ENCODE peak calls at places on chromosomes 16 and 17, in nine cellular contexts. Q is AG04450, C is psoas muscle, Y is upper lobe of right lung, Z is fibroblast of lung, H is heart left ventricle, A is B cell, R is cardiac fibroblast, G is adrenal gland. S is an unnamed sample.

GRCh38 chr16:53094013-53094630 is 39.3 kb downstream of the CHD9 start:
- DNase-seq in Q (no peak), C (peak), Y (peak), Z (no peak), H (peak), A (peak), R (no peak), G (peak), S (peak)

GRCh38 chr17:1989135-1989534 is 36.0 kb downstream of the RTN4RL1 start:
- DNase-seq in Q (peak), C (no peak), Y (no peak), Z (peak), H (no peak), A (no peak), R (peak), G (peak), S (no peak)

GRCh38 chr16:11398851-11399250 is 53.6 kb downstream of the RMI2 start:
- DNase-seq in Q (no peak), C (no peak), Y (peak), Z (no peak), H (peak), A (no peak), R (no peak), G (no peak), S (no peak)

GRCh38 chr16:16150117-16150877 is 73.0 kb downstream of the ABCC6 start:
- DNase-seq in Q (peak), C (peak), Y (no peak), Z (peak), H (peak), A (no peak), R (peak), G (peak), S (no peak)

GRCh38 chr17:77829871-77830799 is 128.4 kb upstream of the TNRC6C start:
- DNase-seq in Q (peak), C (peak), Y (peak), Z (peak), H (peak), A (no peak), R (peak), G (no peak), S (no peak)

GRCh38 chr17:21351366-21352065 is 24.6 kb upstream of the KCNJ12 start:
- DNase-seq in Q (no peak), C (peak), Y (peak), Z (no peak), H (no peak), A (no peak), R (no peak), G (no peak), S (no peak)

GRCh38 chr16:82819286-82819685 is 192.5 kb downstream of the CDH13 start:
- DNase-seq in Q (no peak), C (no peak), Y (no peak), Z (no peak), H (no peak), A (no peak), R (no peak), G (no peak), S (no peak)

GRCh38 chr17:79052131-79052530 is 22.5 kb upstream of the ENGASE start:
- DNase-seq in Q (no peak), C (no peak), Y (no peak), Z (no peak), H (no peak), A (no peak), R (no peak), G (no peak), S (no peak)

GRCh38 chr17:31663576-31663975 is 195.5 kb downstream of the COPRS start:
- DNase-seq in Q (no peak), C (no peak), Y (no peak), Z (peak), H (no peak), A (no peak), R (peak), G (no peak), S (no peak)

GRCh38 chr17:16439867-16440351 is 24.5 kb downstream of the TRPV2 start:
- DNase-seq in Q (no peak), C (no peak), Y (no peak), Z (no peak), H (no peak), A (no peak), R (peak), G (no peak), S (no peak)

GRCh38 chr17:44543213-44543904 is 13.9 kb upstream of the FZD2 start:
- DNase-seq in Q (peak), C (no peak), Y (no peak), Z (peak), H (no peak), A (no peak), R (peak), G (no peak), S (no peak)

GRCh38 chr16:56348168-56349085 is 76.9 kb downstream of the AMFR start:
- DNase-seq in Q (no peak), C (peak), Y (peak), Z (no peak), H (no peak), A (no peak), R (no peak), G (no peak), S (no peak)

GRCh38 chr17:74862108-74862901 is 2.6 kb upstream of the GRIN2C start:
- DNase-seq in Q (no peak), C (peak), Y (peak), Z (peak), H (peak), A (peak), R (peak), G (peak), S (no peak)

GRCh38 chr16:66525396-66526180 is 24.3 kb downstream of the TK2 start:
- DNase-seq in Q (no peak), C (no peak), Y (no peak), Z (no peak), H (no peak), A (no peak), R (no peak), G (no peak), S (no peak)

GRCh38 chr17:40727447-40728231 is 24.1 kb upstream of the KRT24 start:
- DNase-seq in Q (peak), C (no peak), Y (no peak), Z (peak), H (no peak), A (peak), R (peak), G (no peak), S (peak)

GRCh38 chr16:138049-138417 is 440 bp downstream of the NPRL3 start:
- DNase-seq in Q (no peak), C (peak), Y (peak), Z (no peak), H (peak), A (no peak), R (no peak), G (no peak), S (peak)

GRCh38 chr16:55330726-55331647 is 7.0 kb downstream of the IRX6 start:
- DNase-seq in Q (no peak), C (no peak), Y (no peak), Z (no peak), H (peak), A (no peak), R (no peak), G (no peak), S (no peak)

GRCh38 chr16:24539850-24540484 is 601 bp downstream of the RBBP6 start:
- DNase-seq in Q (no peak), C (peak), Y (peak), Z (peak), H (peak), A (peak), R (no peak), G (no peak), S (no peak)

GRCh38 chr17:50114849-50115357 is 15.1 kb downstream of the SAMD14 start:
- DNase-seq in Q (no peak), C (no peak), Y (no peak), Z (peak), H (no peak), A (peak), R (peak), G (peak), S (no peak)

GRCh38 chr16:3138342-3138741 is 3.5 kb downstream of the ZNF213 start:
- DNase-seq in Q (no peak), C (no peak), Y (no peak), Z (no peak), H (no peak), A (no peak), R (no peak), G (no peak), S (no peak)

GRCh38 chr17:31803494-31804213 is 55.4 kb downstream of the COPRS start:
- DNase-seq in Q (no peak), C (no peak), Y (no peak), Z (no peak), H (no peak), A (no peak), R (no peak), G (no peak), S (no peak)

GRCh38 chr17:40541060-40541872 is 24.0 kb downstream of the CCR7 start:
- DNase-seq in Q (no peak), C (no peak), Y (peak), Z (no peak), H (peak), A (no peak), R (no peak), G (no peak), S (no peak)

GRCh38 chr17:31579265-31579664 is 187.8 kb downstream of the RAB11FIP4 start:
- DNase-seq in Q (no peak), C (no peak), Y (no peak), Z (peak), H (no peak), A (no peak), R (peak), G (peak), S (no peak)

GRCh38 chr16:4924593-4925378 is 12.2 kb downstream of the PPL start:
- DNase-seq in Q (no peak), C (no peak), Y (peak), Z (no peak), H (no peak), A (no peak), R (no peak), G (no peak), S (no peak)

GRCh38 chr16:11136600-11136999 is 119.4 kb downstream of the SOCS1 start:
- DNase-seq in Q (no peak), C (peak), Y (no peak), Z (no peak), H (peak), A (no peak), R (peak), G (peak), S (no peak)

GRCh38 chr16:88526906-88527185 is 43.4 kb upstream of the ZC3H18 start:
- DNase-seq in Q (no peak), C (peak), Y (no peak), Z (no peak), H (peak), A (no peak), R (no peak), G (no peak), S (no peak)

GRCh38 chr16:88528902-88529318 is 41.3 kb upstream of the ZC3H18 start:
- DNase-seq in Q (no peak), C (no peak), Y (no peak), Z (no peak), H (peak), A (no peak), R (no peak), G (no peak), S (no peak)

GRCh38 chr16:88526008-88526905 is 43.9 kb upstream of the ZC3H18 start:
- DNase-seq in Q (no peak), C (no peak), Y (no peak), Z (no peak), H (peak), A (no peak), R (no peak), G (no peak), S (no peak)

GRCh38 chr16:88527937-88528743 is 42.1 kb upstream of the ZC3H18 start:
- DNase-seq in Q (no peak), C (no peak), Y (no peak), Z (no peak), H (peak), A (no peak), R (no peak), G (no peak), S (no peak)

DNA sequence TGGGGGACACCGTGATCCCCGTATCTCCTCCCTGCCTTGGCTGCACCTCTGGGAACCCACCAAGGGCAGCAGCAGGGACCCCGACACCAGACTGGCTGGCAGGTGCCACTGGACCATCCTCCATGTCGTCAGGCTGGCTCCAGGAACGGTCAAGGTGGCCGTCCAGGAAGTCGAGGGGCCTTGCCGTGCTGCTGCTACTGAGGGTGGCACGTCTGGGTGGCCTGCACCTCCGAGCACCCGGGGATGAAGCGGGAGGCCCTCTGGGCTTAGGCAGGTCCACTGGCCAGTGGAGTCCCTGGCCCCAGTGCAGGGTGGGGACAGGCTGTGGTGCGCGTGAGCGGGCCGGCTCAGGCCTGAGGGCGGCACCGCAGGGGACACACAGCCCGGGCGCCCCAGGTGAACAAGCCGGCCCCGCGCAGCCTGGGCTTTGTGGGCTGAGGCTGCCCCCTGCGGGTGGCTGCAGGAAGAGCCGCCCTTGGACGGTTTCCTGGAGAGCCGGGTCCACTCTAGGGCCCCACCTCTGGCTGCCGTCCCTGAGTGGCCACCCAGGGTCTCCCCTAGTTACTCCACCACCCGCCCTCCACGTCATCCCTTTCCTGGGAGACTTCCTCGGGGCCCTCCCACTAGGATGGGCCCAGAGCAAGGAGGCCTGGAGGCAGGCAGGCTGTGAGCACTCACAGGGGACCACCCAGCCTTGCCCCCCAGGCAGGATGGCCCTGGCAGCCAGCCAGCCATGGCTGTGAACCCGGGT is 42.8 kb upstream of the ZC3H18 start:
- DNase-seq in Q (peak), C (peak), Y (peak), Z (peak), H (peak), A (peak), R (peak), G (peak), S (peak)
- TF ChIP-seq CTCF in Q (peak), C (peak), Y (peak), Z (peak), H (peak), A (peak), R (peak), G (peak), S (peak)

GRCh38 chr16:58515125-58515870 is at the start of gene SETD6:
- DNase-seq in Q (peak), C (peak), Y (peak), Z (peak), H (peak), A (peak), R (peak), G (peak), S (peak)
- TF ChIP-seq CTCF in Q (no peak), C (peak), Y (peak), Z (peak), H (no peak), A (no peak), R (peak), G (peak), S (peak)

GRCh38 chr16:72149676-72150464 is 22.1 kb downstream of the PMFBP1 start:
- DNase-seq in Q (no peak), C (no peak), Y (no peak), Z (no peak), H (no peak), A (no peak), R (no peak), G (no peak), S (no peak)
- TF ChIP-seq CTCF in Q (peak), C (no peak), Y (no peak), Z (no peak), H (no peak), A (no peak), R (no peak), G (no peak), S (no peak)

DNA sequence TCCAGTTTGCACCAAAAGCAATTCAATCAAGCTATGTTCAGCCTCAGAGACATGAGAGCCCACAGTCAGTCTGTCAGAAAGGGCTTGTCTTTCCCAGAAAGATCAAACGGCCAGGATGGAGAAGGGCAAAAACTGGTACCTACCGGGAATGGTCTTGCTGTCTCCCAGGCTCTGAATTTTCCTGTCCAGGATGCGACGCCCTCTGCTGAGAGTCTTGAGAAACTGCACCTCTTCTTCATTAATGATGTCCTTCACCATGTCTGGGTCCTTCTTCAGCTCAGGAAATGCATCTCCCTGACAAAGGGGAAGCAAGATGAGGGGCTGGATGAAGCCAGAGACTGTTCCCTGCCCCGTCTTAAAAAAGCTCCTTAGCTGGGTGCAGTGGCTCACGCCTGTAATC is 15.8 kb upstream of the EXOSC6 start:
- DNase-seq in Q (no peak), C (peak), Y (peak), Z (peak), H (no peak), A (no peak), R (peak), G (peak), S (no peak)
- TF ChIP-seq CTCF in Q (peak), C (peak), Y (peak), Z (peak), H (peak), A (peak), R (peak), G (peak), S (peak)

GRCh38 chr17:7582401-7583252 is 1.0 kb upstream of the MPDU1 start:
- DNase-seq in Q (no peak), C (peak), Y (peak), Z (no peak), H (no peak), A (no peak), R (no peak), G (no peak), S (no peak)
- TF ChIP-seq CTCF in Q (no peak), C (no peak), Y (peak), Z (no peak), H (no peak), A (no peak), R (no peak), G (no peak), S (no peak)

GRCh38 chr17:20087538-20088250 is 78.5 kb downstream of the SPECC1 start:
- DNase-seq in Q (no peak), C (no peak), Y (no peak), Z (no peak), H (no peak), A (no peak), R (no peak), G (peak), S (no peak)

GRCh38 chr17:20084621-20085282 is 75.6 kb downstream of the SPECC1 start:
- DNase-seq in Q (no peak), C (no peak), Y (no peak), Z (no peak), H (no peak), A (no peak), R (no peak), G (peak), S (no peak)

GRCh38 chr17:20083460-20083859 is 74.3 kb downstream of the SPECC1 start:
- DNase-seq in Q (no peak), C (no peak), Y (no peak), Z (peak), H (no peak), A (no peak), R (peak), G (no peak), S (no peak)

GRCh38 chr17:20085283-20085875 is 76.2 kb downstream of the SPECC1 start:
- DNase-seq in Q (no peak), C (no peak), Y (no peak), Z (no peak), H (no peak), A (no peak), R (no peak), G (peak), S (no peak)

GRCh38 chr17:20086416-20087074 is 77.4 kb downstream of the SPECC1 start:
- DNase-seq in Q (no peak), C (no peak), Y (no peak), Z (no peak), H (peak), A (no peak), R (no peak), G (peak), S (no peak)
- TF ChIP-seq CTCF in Q (no peak), C (no peak), Y (no peak), Z (no peak), H (no peak), A (no peak), R (no peak), G (no peak), S (no peak)

S was measured in GM06990.